ENCODE peak calls at places on chromosome 12, in five cellular contexts. F, J, A, T and I are unnamed samples.

GRCh38 chr12:79016181-79016580 is 151.6 kb downstream of the SYT1 start:
- DNase-seq in F (no peak), T (no peak), A (no peak), J (no peak), I (no peak)

GRCh38 chr12:76402259-76402658 is 54.0 kb upstream of the BBS10 start:
- DNase-seq in T (no peak), J (no peak), A (no peak), F (no peak), I (no peak)

GRCh38 chr12:67367843-67368242 is 98.7 kb downstream of the CAND1 start:
- DNase-seq in J (no peak), A (no peak), F (no peak), T (no peak), I (no peak)

GRCh38 chr12:68334136-68334535 is 2.0 kb upstream of the MDM1 start:
- DNase-seq in F (no peak), J (no peak), A (no peak), T (peak), I (peak)

GRCh38 chr12:130936566-130936965 is 17.1 kb upstream of the ADGRD1 start:
- DNase-seq in A (no peak), J (no peak), F (no peak), T (no peak), I (no peak)

GRCh38 chr12:100632445-100632892 is 59.0 kb downstream of the GAS2L3 start:
- DNase-seq in J (no peak), F (no peak), A (no peak), T (no peak), I (peak)

GRCh38 chr12:42213954-42214426 is 24.1 kb downstream of the YAF2 start:
- DNase-seq in F (no peak), A (no peak), T (no peak), J (peak), I (no peak)

GRCh38 chr12:45732250-45732649 is 2.7 kb downstream of the ARID2 start:
- DNase-seq in A (no peak), F (no peak), J (no peak), T (no peak), I (no peak)

GRCh38 chr12:121087467-121088207 is 45.0 kb upstream of the P2RX7 start:
- DNase-seq in T (no peak), A (no peak), F (no peak), J (no peak), I (no peak)

GRCh38 chr12:56164345-56164729 is 6.2 kb downstream of the MYL6 start:
- DNase-seq in T (no peak), F (no peak), J (no peak), A (no peak), I (no peak)

GRCh38 chr12:26185532-26186320 is 9.6 kb upstream of the SSPN start:
- DNase-seq in J (no peak), T (no peak), A (no peak), F (no peak), I (no peak)

GRCh38 chr12:75798527-75798926 is 233.0 kb downstream of the PHLDA1 start:
- DNase-seq in T (no peak), A (no peak), J (no peak), F (no peak), I (no peak)

GRCh38 chr12:108611884-108612415 is 14.1 kb upstream of the TMEM119 start:
- DNase-seq in F (no peak), J (no peak), T (peak), A (no peak), I (no peak)

GRCh38 chr12:52828156-52829090 is 5.7 kb downstream of the KRT79 start:
- DNase-seq in F (no peak), A (no peak), T (no peak), J (no peak), I (no peak)

GRCh38 chr12:12983420-12984035 is 16.5 kb downstream of the HEBP1 start:
- DNase-seq in T (no peak), F (no peak), A (no peak), J (no peak), I (no peak)